ENCODE peak calls at places on chromosome 1, in eight cellular contexts. R, P, C, A, V, Y, M and J are unnamed samples.

GRCh38 chr1:212414328-212415106 is at the start of gene PACC1:
- DNase-seq in V (peak), P (peak), C (peak), M (peak), A (peak), R (peak), Y (peak), J (peak)

GRCh38 chr1:229408458-229409037 is 25.3 kb downstream of the ACTA1 start:
- DNase-seq in V (peak), R (peak), P (no peak), C (no peak), Y (no peak), A (no peak), M (no peak), J (no peak)

GRCh38 chr1:23456226-23456625 is 27.8 kb downstream of the ASAP3 start:
- DNase-seq in C (no peak), M (no peak), R (no peak), Y (no peak), P (no peak), A (no peak), V (no peak), J (no peak)

GRCh38 chr1:116375165-116375883 is 2.3 kb downstream of the ATP1A1 start:
- DNase-seq in M (no peak), R (no peak), A (no peak), Y (no peak), P (no peak), V (peak), C (no peak), J (no peak)

GRCh38 chr1:168161459-168161858 is 17.3 kb upstream of the TIPRL start:
- DNase-seq in M (peak), A (no peak), C (no peak), P (no peak), Y (no peak), V (no peak), R (no peak), J (no peak)

GRCh38 chr1:55217226-55217996 is 2.2 kb upstream of the USP24 start:
- DNase-seq in R (peak), Y (no peak), V (no peak), C (no peak), M (no peak), P (peak), A (no peak), J (no peak)

GRCh38 chr1:23522244-23523013 is 8.6 kb downstream of the E2F2 start:
- DNase-seq in P (no peak), C (no peak), R (no peak), A (no peak), V (no peak), M (no peak), Y (peak), J (no peak)

GRCh38 chr1:201624741-201625646 is 86.1 kb downstream of the NAV1 start:
- DNase-seq in P (no peak), V (peak), R (no peak), M (peak), C (no peak), Y (no peak), A (no peak), J (no peak)

GRCh38 chr1:225415967-225416745 is 11.7 kb downstream of the LBR start:
- DNase-seq in P (no peak), Y (no peak), M (no peak), V (no peak), C (no peak), R (no peak), A (no peak), J (no peak)

GRCh38 chr1:186421446-186421845 is 39.5 kb downstream of the PDC start:
- DNase-seq in Y (no peak), M (no peak), V (no peak), R (no peak), C (no peak), A (no peak), P (no peak), J (no peak)

GRCh38 chr1:223695941-223696340 is 16.4 kb upstream of the CAPN2 start:
- DNase-seq in M (no peak), C (no peak), Y (no peak), R (no peak), P (no peak), A (no peak), V (no peak), J (no peak)

GRCh38 chr1:20678599-20678998 is 17.4 kb upstream of the DDOST start:
- DNase-seq in C (no peak), Y (no peak), R (peak), A (peak), V (no peak), P (no peak), M (no peak), J (no peak)

GRCh38 chr1:48048064-48048463 is 50.9 kb upstream of the TRABD2B start:
- DNase-seq in V (peak), M (peak), P (no peak), R (peak), C (no peak), A (no peak), Y (no peak), J (no peak)

GRCh38 chr1:227365473-227366067 is 47.3 kb upstream of the CDC42BPA start:
- DNase-seq in Y (no peak), V (no peak), P (no peak), M (no peak), C (no peak), A (no peak), R (no peak), J (no peak)

GRCh38 chr1:245592083-245592460 is 437.3 kb downstream of the KIF26B start:
- DNase-seq in V (no peak), Y (no peak), A (no peak), R (no peak), P (no peak), C (no peak), M (no peak), J (no peak)

GRCh38 chr1:30680879-30681278 is 42.5 kb downstream of the MATN1 start:
- DNase-seq in V (no peak), A (no peak), M (no peak), Y (no peak), C (no peak), R (no peak), P (no peak), J (no peak)

GRCh38 chr1:178330153-178330552 is 166.6 kb downstream of the CLEC20A start:
- DNase-seq in Y (no peak), M (no peak), P (no peak), R (no peak), V (no peak), A (no peak), C (no peak), J (no peak)

GRCh38 chr1:156914440-156914856 is 6.0 kb upstream of the LRRC71 start:
- DNase-seq in V (no peak), M (no peak), C (no peak), R (no peak), Y (no peak), P (no peak), A (no peak), J (no peak)

GRCh38 chr1:54577612-54578011 is 29.6 kb downstream of the ACOT11 start:
- DNase-seq in R (no peak), V (no peak), C (no peak), M (peak), A (no peak), P (no peak), Y (no peak), J (no peak)

GRCh38 chr1:229379901-229380300 is 37.1 kb upstream of the CCSAP start:
- DNase-seq in V (peak), R (no peak), P (no peak), A (no peak), Y (no peak), M (peak), C (no peak), J (no peak)

GRCh38 chr1:5223266-5223665 is 568.9 kb downstream of the AJAP1 start:
- DNase-seq in A (no peak), R (peak), C (no peak), V (no peak), M (no peak), P (no peak), Y (no peak), J (no peak)

GRCh38 chr1:43370564-43370963 is 2.8 kb upstream of the ELOVL1 start:
- DNase-seq in V (no peak), M (no peak), A (no peak), R (no peak), P (no peak), C (no peak), Y (no peak), J (no peak)

GRCh38 chr1:111656093-111657017 is 36.8 kb downstream of the RAP1A start:
- DNase-seq in A (no peak), Y (peak), R (peak), M (peak), V (peak), C (peak), P (no peak), J (no peak)

GRCh38 chr1:161139765-161140164 is 7.3 kb upstream of the DEDD start:
- DNase-seq in P (peak), M (peak), C (no peak), A (no peak), V (peak), R (no peak), Y (peak), J (no peak)

GRCh38 chr1:24850353-24850905 is 79.6 kb downstream of the RUNX3 start:
- DNase-seq in C (no peak), A (no peak), M (peak), Y (no peak), P (no peak), R (no peak), V (no peak), J (no peak)

GRCh38 chr1:170660281-170660713 is 3.6 kb upstream of the PRRX1 start:
- DNase-seq in V (peak), Y (no peak), M (no peak), A (no peak), R (no peak), C (no peak), P (no peak), J (no peak)

GRCh38 chr1:225119307-225119706 is 189.8 kb downstream of the DNAH14 start:
- DNase-seq in C (no peak), V (peak), Y (no peak), A (no peak), R (no peak), P (no peak), M (no peak), J (no peak)

GRCh38 chr1:10544239-10544638 is 69.5 kb downstream of the PEX14 start:
- DNase-seq in M (no peak), P (no peak), A (no peak), Y (no peak), V (no peak), C (no peak), R (no peak), J (no peak)